ENCODE peak calls at places on chromosomes 1 and 21, in eight cellular contexts. One of them, this sample, is unnamed. For H3K36me3, the result is how much of the 10 kb centered on the place peaks cover.

GRCh38 chr1:183457449-183457848 is 14.8 kb upstream of the SMG7 start:
- DNase-seq in heart right ventricle: no peak
- DNase-seq in BJ: no peak
- DNase-seq in ascending aorta: no peak
- DNase-seq in tibial artery: no peak
- DNase-seq in fibroblast of lung: no peak
- DNase-seq in left lung: no peak
- DNase-seq in left ventricle myocardium inferior: no peak
- DNase-seq in this sample: no peak

GRCh38 chr1:167905671-167906070 is 8.3 kb downstream of the ADCY10 start:
- DNase-seq in heart right ventricle: no peak
- DNase-seq in BJ: no peak
- DNase-seq in ascending aorta: no peak
- DNase-seq in tibial artery: no peak
- DNase-seq in fibroblast of lung: peak
- DNase-seq in left lung: no peak
- DNase-seq in left ventricle myocardium inferior: no peak
- DNase-seq in this sample: no peak

GRCh38 chr1:43247256-43247921 is 22.4 kb upstream of the TMEM125 start:
- DNase-seq in heart right ventricle: no peak
- DNase-seq in BJ: no peak
- DNase-seq in ascending aorta: peak
- DNase-seq in tibial artery: no peak
- DNase-seq in fibroblast of lung: no peak
- DNase-seq in left lung: no peak
- DNase-seq in left ventricle myocardium inferior: no peak
- DNase-seq in this sample: no peak

GRCh38 chr1:8863138-8863537 is 15.3 kb downstream of the ENO1 start:
- DNase-seq in heart right ventricle: no peak
- DNase-seq in BJ: no peak
- DNase-seq in ascending aorta: no peak
- DNase-seq in tibial artery: no peak
- DNase-seq in fibroblast of lung: no peak
- DNase-seq in left lung: no peak
- DNase-seq in left ventricle myocardium inferior: no peak
- DNase-seq in this sample: no peak

GRCh38 chr1:25106981-25107642 is 125.2 kb downstream of the SYF2 start:
- DNase-seq in heart right ventricle: no peak
- DNase-seq in BJ: no peak
- DNase-seq in ascending aorta: no peak
- DNase-seq in tibial artery: no peak
- DNase-seq in fibroblast of lung: no peak
- DNase-seq in left lung: no peak
- DNase-seq in left ventricle myocardium inferior: no peak
- DNase-seq in this sample: no peak

GRCh38 chr1:97245682-97246081 is 524.1 kb downstream of the PTBP2 start:
- DNase-seq in heart right ventricle: no peak
- DNase-seq in BJ: no peak
- DNase-seq in ascending aorta: no peak
- DNase-seq in tibial artery: no peak
- DNase-seq in fibroblast of lung: peak
- DNase-seq in left lung: no peak
- DNase-seq in left ventricle myocardium inferior: no peak
- DNase-seq in this sample: no peak

GRCh38 chr1:247335871-247336270 is 4.2 kb upstream of the ZNF496 start:
- DNase-seq in heart right ventricle: no peak
- DNase-seq in BJ: no peak
- DNase-seq in ascending aorta: no peak
- DNase-seq in tibial artery: no peak
- DNase-seq in fibroblast of lung: no peak
- DNase-seq in left lung: no peak
- DNase-seq in left ventricle myocardium inferior: no peak
- DNase-seq in this sample: no peak

GRCh38 chr1:64469977-64470669 is at the start of gene CACHD1:
- DNase-seq in heart right ventricle: peak
- DNase-seq in BJ: peak
- DNase-seq in ascending aorta: peak
- DNase-seq in tibial artery: peak
- DNase-seq in fibroblast of lung: peak
- DNase-seq in left lung: peak
- DNase-seq in left ventricle myocardium inferior: peak
- DNase-seq in this sample: no peak

GRCh38 chr1:97254731-97255463 is 533.3 kb downstream of the PTBP2 start:
- DNase-seq in heart right ventricle: no peak
- DNase-seq in BJ: no peak
- DNase-seq in ascending aorta: no peak
- DNase-seq in tibial artery: no peak
- DNase-seq in fibroblast of lung: no peak
- DNase-seq in left lung: no peak
- DNase-seq in left ventricle myocardium inferior: no peak
- DNase-seq in this sample: no peak

GRCh38 chr1:161816201-161816600 is 50.1 kb downstream of the ATF6 start:
- DNase-seq in heart right ventricle: no peak
- DNase-seq in BJ: peak
- DNase-seq in ascending aorta: no peak
- DNase-seq in tibial artery: no peak
- DNase-seq in fibroblast of lung: peak
- DNase-seq in left lung: no peak
- DNase-seq in left ventricle myocardium inferior: no peak
- DNase-seq in this sample: no peak

GRCh38 chr1:222167896-222168295 is 380.0 kb downstream of the HHIPL2 start:
- DNase-seq in heart right ventricle: no peak
- DNase-seq in BJ: no peak
- DNase-seq in ascending aorta: no peak
- DNase-seq in tibial artery: no peak
- DNase-seq in fibroblast of lung: no peak
- DNase-seq in left lung: no peak
- DNase-seq in left ventricle myocardium inferior: no peak
- DNase-seq in this sample: no peak

GRCh38 chr1:192603218-192603787 is 27.7 kb downstream of the RGS1 start:
- DNase-seq in heart right ventricle: no peak
- DNase-seq in BJ: no peak
- DNase-seq in ascending aorta: no peak
- DNase-seq in tibial artery: no peak
- DNase-seq in fibroblast of lung: no peak
- DNase-seq in left lung: no peak
- DNase-seq in left ventricle myocardium inferior: no peak
- DNase-seq in this sample: no peak

GRCh38 chr1:200483491-200484143 is 73.8 kb upstream of the ZNF281 start:
- DNase-seq in heart right ventricle: no peak
- DNase-seq in BJ: peak
- DNase-seq in ascending aorta: no peak
- DNase-seq in tibial artery: no peak
- DNase-seq in fibroblast of lung: peak
- DNase-seq in left lung: peak
- DNase-seq in left ventricle myocardium inferior: no peak
- DNase-seq in this sample: no peak

GRCh38 chr1:62429581-62429980 is 7.3 kb upstream of the USP1 start:
- DNase-seq in heart right ventricle: no peak
- DNase-seq in BJ: no peak
- DNase-seq in ascending aorta: no peak
- DNase-seq in tibial artery: no peak
- DNase-seq in fibroblast of lung: no peak
- DNase-seq in left lung: no peak
- DNase-seq in left ventricle myocardium inferior: no peak
- DNase-seq in this sample: no peak

GRCh38 chr1:160416369-160416768 is 16.0 kb downstream of the VANGL2 start:
- DNase-seq in heart right ventricle: no peak
- DNase-seq in BJ: no peak
- DNase-seq in ascending aorta: no peak
- DNase-seq in tibial artery: no peak
- DNase-seq in fibroblast of lung: peak
- DNase-seq in left lung: no peak
- DNase-seq in left ventricle myocardium inferior: no peak
- DNase-seq in this sample: no peak

GRCh38 chr1:155003766-155004351 is 1.3 kb downstream of the ZBTB7B start:
- DNase-seq in heart right ventricle: peak
- DNase-seq in BJ: no peak
- DNase-seq in ascending aorta: peak
- DNase-seq in tibial artery: peak
- DNase-seq in fibroblast of lung: peak
- DNase-seq in left lung: peak
- DNase-seq in left ventricle myocardium inferior: peak
- DNase-seq in this sample: no peak

GRCh38 chr1:117794073-117794472 is 135.3 kb downstream of the GDAP2 start:
- DNase-seq in heart right ventricle: no peak
- DNase-seq in BJ: no peak
- DNase-seq in ascending aorta: no peak
- DNase-seq in tibial artery: no peak
- DNase-seq in fibroblast of lung: peak
- DNase-seq in left lung: no peak
- DNase-seq in left ventricle myocardium inferior: no peak
- DNase-seq in this sample: no peak

GRCh38 chr1:37561794-37562132 is 5.0 kb downstream of the DNALI1 start:
- DNase-seq in heart right ventricle: no peak
- DNase-seq in BJ: no peak
- DNase-seq in ascending aorta: no peak
- DNase-seq in tibial artery: no peak
- DNase-seq in fibroblast of lung: peak
- DNase-seq in left lung: no peak
- DNase-seq in left ventricle myocardium inferior: no peak
- DNase-seq in this sample: no peak

GRCh38 chr1:23304140-23304620 is 39.9 kb downstream of the HNRNPR start:
- DNase-seq in heart right ventricle: no peak
- DNase-seq in BJ: no peak
- DNase-seq in ascending aorta: no peak
- DNase-seq in tibial artery: no peak
- DNase-seq in fibroblast of lung: no peak
- DNase-seq in left lung: no peak
- DNase-seq in left ventricle myocardium inferior: no peak
- DNase-seq in this sample: no peak

GRCh38 chr1:23303524-23303923 is 40.6 kb downstream of the HNRNPR start:
- DNase-seq in heart right ventricle: no peak
- DNase-seq in BJ: no peak
- DNase-seq in ascending aorta: no peak
- DNase-seq in tibial artery: no peak
- DNase-seq in fibroblast of lung: no peak
- DNase-seq in left lung: no peak
- DNase-seq in left ventricle myocardium inferior: no peak
- DNase-seq in this sample: no peak
- H3K36me3 ChIP-seq in heart right ventricle: under half
- H3K36me3 ChIP-seq in BJ: under half
- H3K36me3 ChIP-seq in ascending aorta: half or more
- H3K36me3 ChIP-seq in tibial artery: under half
- H3K36me3 ChIP-seq in fibroblast of lung: under half
- H3K36me3 ChIP-seq in left lung: half or more
- H3K36me3 ChIP-seq in left ventricle myocardium inferior: half or more
- H3K36me3 ChIP-seq in this sample: under half

DNA sequence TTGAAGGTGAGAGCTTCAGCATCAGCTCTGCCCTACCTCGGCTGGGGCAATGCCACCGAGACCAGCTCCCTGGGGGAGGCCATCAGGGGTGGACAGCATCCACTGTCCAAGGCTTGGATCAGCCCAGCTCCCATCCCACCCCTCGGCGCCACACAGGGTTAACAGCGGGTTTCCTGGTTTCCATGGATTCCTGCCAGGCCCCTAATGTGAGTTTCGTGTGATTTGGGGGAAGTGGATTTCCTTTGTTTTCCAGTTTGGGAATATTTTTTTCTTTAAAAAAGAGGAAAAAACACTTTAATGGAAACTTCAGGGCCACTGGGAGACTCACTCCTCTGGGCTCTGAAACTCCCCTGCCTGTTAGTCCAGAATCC is 34.3 kb downstream of the CASZ1 start:
- DNase-seq in heart right ventricle: no peak
- DNase-seq in BJ: no peak
- DNase-seq in ascending aorta: no peak
- DNase-seq in tibial artery: no peak
- DNase-seq in fibroblast of lung: no peak
- DNase-seq in left lung: no peak
- DNase-seq in left ventricle myocardium inferior: no peak
- DNase-seq in this sample: no peak
- TF ChIP-seq CTCF in heart right ventricle: no peak
- TF ChIP-seq CTCF in BJ: no peak
- TF ChIP-seq CTCF in ascending aorta: no peak
- TF ChIP-seq CTCF in tibial artery: no peak
- TF ChIP-seq CTCF in fibroblast of lung: no peak
- TF ChIP-seq CTCF in left lung: no peak
- TF ChIP-seq CTCF in left ventricle myocardium inferior: no peak
- TF ChIP-seq CTCF in this sample: no peak

DNA sequence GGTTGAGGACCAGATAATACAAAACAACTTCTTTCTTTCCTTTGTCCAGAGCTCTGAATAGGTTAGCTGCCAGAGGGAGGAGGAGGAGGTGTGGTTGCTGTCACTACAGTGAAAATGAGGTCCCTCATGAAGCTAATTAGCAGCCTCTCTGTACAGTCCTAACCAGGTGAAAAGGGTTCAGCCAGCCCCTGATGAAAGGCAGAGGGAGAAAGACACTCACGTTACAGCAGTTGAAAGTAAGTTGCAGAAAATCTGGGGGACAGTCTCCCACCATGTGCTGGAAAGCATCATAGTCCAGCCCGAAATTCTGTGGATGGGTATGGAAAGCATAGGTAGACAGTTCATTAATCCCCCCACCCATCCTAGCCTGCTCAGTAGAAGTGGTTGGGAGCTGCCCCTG is 6.2 kb upstream of the MUTYH start:
- DNase-seq in heart right ventricle: no peak
- DNase-seq in BJ: no peak
- DNase-seq in ascending aorta: no peak
- DNase-seq in tibial artery: no peak
- DNase-seq in fibroblast of lung: no peak
- DNase-seq in left lung: no peak
- DNase-seq in left ventricle myocardium inferior: no peak
- DNase-seq in this sample: no peak
- H3K36me3 ChIP-seq in heart right ventricle: under half
- H3K36me3 ChIP-seq in BJ: under half
- H3K36me3 ChIP-seq in ascending aorta: under half
- H3K36me3 ChIP-seq in tibial artery: under half
- H3K36me3 ChIP-seq in fibroblast of lung: under half
- H3K36me3 ChIP-seq in left lung: half or more
- H3K36me3 ChIP-seq in left ventricle myocardium inferior: under half
- H3K36me3 ChIP-seq in this sample: half or more

GRCh38 chr21:37562920-37563640 is 196.5 kb downstream of the DYRK1A start:
- DNase-seq in heart right ventricle: peak
- DNase-seq in BJ: no peak
- DNase-seq in ascending aorta: no peak
- DNase-seq in tibial artery: no peak
- DNase-seq in fibroblast of lung: no peak
- DNase-seq in left lung: peak
- DNase-seq in left ventricle myocardium inferior: no peak
- DNase-seq in this sample: no peak

GRCh38 chr21:37564924-37565529 is 198.5 kb downstream of the DYRK1A start:
- DNase-seq in heart right ventricle: no peak
- DNase-seq in BJ: no peak
- DNase-seq in ascending aorta: no peak
- DNase-seq in tibial artery: no peak
- DNase-seq in fibroblast of lung: no peak
- DNase-seq in left lung: no peak
- DNase-seq in left ventricle myocardium inferior: no peak
- DNase-seq in this sample: no peak

GRCh38 chr21:37561941-37562919 is 195.7 kb downstream of the DYRK1A start:
- DNase-seq in heart right ventricle: no peak
- DNase-seq in BJ: no peak
- DNase-seq in ascending aorta: no peak
- DNase-seq in tibial artery: no peak
- DNase-seq in fibroblast of lung: no peak
- DNase-seq in left lung: no peak
- DNase-seq in left ventricle myocardium inferior: no peak
- DNase-seq in this sample: no peak

GRCh38 chr21:37564341-37564923 is 197.9 kb downstream of the DYRK1A start:
- DNase-seq in heart right ventricle: peak
- DNase-seq in BJ: peak
- DNase-seq in ascending aorta: peak
- DNase-seq in tibial artery: peak
- DNase-seq in fibroblast of lung: peak
- DNase-seq in left lung: peak
- DNase-seq in left ventricle myocardium inferior: peak
- DNase-seq in this sample: peak

GRCh38 chr21:37563641-37564340 is 197.2 kb downstream of the DYRK1A start:
- DNase-seq in heart right ventricle: peak
- DNase-seq in BJ: peak
- DNase-seq in ascending aorta: peak
- DNase-seq in tibial artery: peak
- DNase-seq in fibroblast of lung: peak
- DNase-seq in left lung: peak
- DNase-seq in left ventricle myocardium inferior: peak
- DNase-seq in this sample: peak
- TF ChIP-seq CTCF in heart right ventricle: peak
- TF ChIP-seq CTCF in BJ: peak
- TF ChIP-seq CTCF in ascending aorta: peak
- TF ChIP-seq CTCF in tibial artery: peak
- TF ChIP-seq CTCF in fibroblast of lung: peak
- TF ChIP-seq CTCF in left lung: no peak
- TF ChIP-seq CTCF in left ventricle myocardium inferior: peak
- TF ChIP-seq CTCF in this sample: peak

This sample was measured in esophagus squamous epithelium.